ENCODE peak calls at places on chromosome 15, in eight cellular contexts. Q, P, N, R, I, L, E and O are unnamed samples.

GRCh38 chr15:96851613-96852012 is 521.1 kb downstream of the NR2F2 start:
- DNase-seq in Q (peak; percentile 17), P (no peak), N (no peak), R (peak; percentile 73), I (no peak), L (no peak), E (no peak), O (no peak)

GRCh38 chr15:89665449-89666146 is 10.3 kb upstream of the KIF7 start:
- DNase-seq in Q (no peak), P (no peak), N (no peak), R (peak; percentile 56), I (peak; percentile 84), L (peak; percentile 73), E (no peak), O (peak; percentile 17)

GRCh38 chr15:61828008-61828407 is 232.2 kb downstream of the VPS13C start:
- DNase-seq in Q (no peak), P (no peak), N (no peak), R (no peak), I (no peak), L (no peak), E (no peak), O (no peak)

GRCh38 chr15:99224815-99225214 is 24.6 kb downstream of the TTC23 start:
- DNase-seq in Q (no peak), P (no peak), N (no peak), R (no peak), I (no peak), L (no peak), E (no peak), O (no peak)

GRCh38 chr15:22945071-22945470 is 35.1 kb downstream of the CYFIP1 start:
- DNase-seq in Q (no peak), P (no peak), N (no peak), R (no peak), I (no peak), L (no peak), E (no peak), O (no peak)

GRCh38 chr15:88312941-88313579 is 56.5 kb upstream of the NTRK3 start:
- DNase-seq in Q (no peak), P (no peak), N (no peak), R (no peak), I (no peak), L (no peak), E (no peak), O (no peak)

GRCh38 chr15:95987299-95987698 is 343.2 kb upstream of the NR2F2 start:
- DNase-seq in Q (no peak), P (no peak), N (no peak), R (no peak), I (no peak), L (no peak), E (no peak), O (no peak)

GRCh38 chr15:57196865-57197264 is 179.4 kb upstream of the CGNL1 start:
- DNase-seq in Q (no peak), P (no peak), N (no peak), R (no peak), I (no peak), L (no peak), E (no peak), O (no peak)

GRCh38 chr15:48084759-48085420 is 35.9 kb upstream of the SLC24A5 start:
- DNase-seq in Q (no peak), P (no peak), N (no peak), R (peak; percentile 50), I (no peak), L (no peak), E (no peak), O (no peak)

GRCh38 chr15:99974246-99974645 is 241.0 kb upstream of the LYSMD4 start:
- DNase-seq in Q (no peak), P (no peak), N (no peak), R (no peak), I (no peak), L (no peak), E (no peak), O (no peak)

GRCh38 chr15:85897818-85898717 is 103.3 kb upstream of the KLHL25 start:
- DNase-seq in Q (no peak), P (no peak), N (no peak), R (peak; percentile 45), I (no peak), L (no peak), E (no peak), O (no peak)

GRCh38 chr15:73674587-73674986 is 9.6 kb upstream of the CD276 start:
- DNase-seq in Q (no peak), P (no peak), N (no peak), R (no peak), I (no peak), L (no peak), E (no peak), O (no peak)

GRCh38 chr15:88529021-88529630 is 17.4 kb downstream of the DET1 start:
- DNase-seq in Q (no peak), P (no peak), N (no peak), R (peak; percentile 9), I (no peak), L (no peak), E (no peak), O (no peak)

GRCh38 chr15:74040115-74040850 is 42.1 kb downstream of the GOLGA6A start:
- DNase-seq in Q (peak; percentile 99), P (peak; percentile 85), N (no peak), R (peak; percentile 89), I (peak; percentile 71), L (no peak), E (no peak), O (no peak)

GRCh38 chr15:74251187-74251811 is 15.2 kb downstream of the CCDC33 start:
- DNase-seq in Q (no peak), P (no peak), N (no peak), R (peak; percentile 67), I (peak; percentile 79), L (no peak), E (no peak), O (no peak)

GRCh38 chr15:84079885-84080777 is 155.4 kb upstream of the GOLGA6L4 start:
- DNase-seq in Q (no peak), P (no peak), N (peak; percentile 26), R (peak; percentile 2), I (peak; percentile 36), L (peak; percentile 19), E (no peak), O (no peak)

GRCh38 chr15:29522373-29523276 is 253.0 kb upstream of the NSMCE3 start:
- DNase-seq in Q (no peak), P (no peak), N (no peak), R (peak; percentile 0), I (no peak), L (no peak), E (no peak), O (no peak)